ENCODE peak calls at places on chromosomes 13 and 19, in six cellular contexts. A, B, T, D, P and I are unnamed samples. For H3K9me3, the result is how much of the 10 kb centered on the place peaks cover.

GRCh38 chr13:52195052-52195837 is 35.8 kb upstream of the NEK3 start:
- DNase-seq in A (peak), B (peak), T (no peak), D (peak), P (peak), I (peak)

GRCh38 chr13:44191504-44192171 is 182.0 kb upstream of the SERP2 start:
- DNase-seq in A (peak), B (peak), T (no peak), D (peak), P (peak), I (peak)

GRCh38 chr13:111120913-111121312 is 5.8 kb downstream of the ARHGEF7 start:
- DNase-seq in A (no peak), B (no peak), T (no peak), D (no peak), P (no peak), I (no peak)

GRCh38 chr13:21435710-21436151 is 23.4 kb downstream of the ZDHHC20 start:
- DNase-seq in A (peak), B (peak), T (peak), D (peak), P (no peak), I (peak)

GRCh38 chr19:16898306-16899015 is 9.7 kb downstream of the F2RL3 start:
- DNase-seq in A (no peak), B (no peak), T (no peak), D (no peak), P (no peak), I (no peak)

GRCh38 chr19:29506619-29506911 is 19.2 kb upstream of the VSTM2B start:
- DNase-seq in A (no peak), B (no peak), T (no peak), D (no peak), P (no peak), I (no peak)

GRCh38 chr13:26721251-26721939 is 39.2 kb downstream of the GPR12 start:
- DNase-seq in A (no peak), B (no peak), T (no peak), D (no peak), P (no peak), I (no peak)

GRCh38 chr13:76216729-76217128 is 580.6 kb downstream of the LMO7 start:
- DNase-seq in A (peak), B (no peak), T (no peak), D (no peak), P (no peak), I (no peak)

GRCh38 chr13:99308481-99309087 is 1.4 kb upstream of the GPR183 start:
- DNase-seq in A (peak), B (peak), T (no peak), D (no peak), P (no peak), I (no peak)

GRCh38 chr13:100436099-100436498 is 152.5 kb downstream of the GGACT start:
- DNase-seq in A (no peak), B (no peak), T (no peak), D (no peak), P (no peak), I (no peak)

GRCh38 chr13:49308104-49308875 is 60.6 kb downstream of the CDADC1 start:
- DNase-seq in A (peak), B (peak), T (no peak), D (no peak), P (no peak), I (peak)

GRCh38 chr13:60627071-60627686 is 230.2 kb downstream of the TDRD3 start:
- DNase-seq in A (peak), B (peak), T (peak), D (peak), P (peak), I (peak)

GRCh38 chr13:40447857-40448256 is 218.6 kb downstream of the FOXO1 start:
- DNase-seq in A (no peak), B (no peak), T (no peak), D (no peak), P (no peak), I (no peak)

GRCh38 chr19:49497047-49497789 is 984 bp downstream of the RPS11 start:
- DNase-seq in A (peak), B (peak), T (peak), D (peak), P (peak), I (peak)

GRCh38 chr13:59345316-59345715 is 818.4 kb downstream of the DIAPH3 start:
- DNase-seq in A (peak), B (no peak), T (no peak), D (no peak), P (no peak), I (no peak)

GRCh38 chr13:43268632-43269031 is 245.2 kb downstream of the DNAJC15 start:
- DNase-seq in A (no peak), B (no peak), T (no peak), D (no peak), P (no peak), I (no peak)

GRCh38 chr13:39616087-39616694 is 13.2 kb upstream of the LHFPL6 start:
- DNase-seq in A (peak), B (peak), T (peak), D (peak), P (peak), I (peak)

GRCh38 chr13:87810391-87810801 is 139.2 kb downstream of the SLITRK5 start:
- DNase-seq in A (no peak), B (no peak), T (peak), D (peak), P (no peak), I (peak)

GRCh38 chr19:10468133-10468532 is 35.0 kb downstream of the KEAP1 start:
- DNase-seq in A (no peak), B (no peak), T (no peak), D (no peak), P (no peak), I (no peak)

GRCh38 chr13:99969934-99970760 is 1.4 kb downstream of the ZIC5 start:
- DNase-seq in A (no peak), B (no peak), T (no peak), D (no peak), P (no peak), I (no peak)

GRCh38 chr19:13962738-13963602 is 10.7 kb downstream of the DCAF15 start:
- DNase-seq in A (peak), B (peak), T (no peak), D (no peak), P (no peak), I (peak)

GRCh38 chr19:48170817-48171347 is 402 bp downstream of the ZSWIM9 start:
- DNase-seq in A (no peak), B (no peak), T (no peak), D (no peak), P (peak), I (no peak)

GRCh38 chr19:43778651-43779050 is 2.1 kb downstream of the KCNN4 start:
- DNase-seq in A (no peak), B (no peak), T (no peak), D (no peak), P (no peak), I (no peak)

GRCh38 chr13:20193924-20194631 is 1.3 kb upstream of the GJB2 start:
- DNase-seq in A (no peak), B (no peak), T (no peak), D (no peak), P (no peak), I (no peak)

GRCh38 chr19:44689290-44690130 is 9.4 kb upstream of the CEACAM16 start:
- DNase-seq in A (peak), B (peak), T (peak), D (peak), P (peak), I (peak)

GRCh38 chr19:55227241-55228014 is 1.1 kb downstream of the TMEM86B start:
- DNase-seq in A (no peak), B (no peak), T (no peak), D (no peak), P (no peak), I (no peak)

GRCh38 chr13:99572921-99573320 is 71.6 kb downstream of the TM9SF2 start:
- DNase-seq in A (no peak), B (no peak), T (no peak), D (no peak), P (no peak), I (no peak)

GRCh38 chr19:55284405-55285058 is 735 bp downstream of the BRSK1 start:
- DNase-seq in A (no peak), B (no peak), T (no peak), D (no peak), P (peak), I (no peak)

DNA sequence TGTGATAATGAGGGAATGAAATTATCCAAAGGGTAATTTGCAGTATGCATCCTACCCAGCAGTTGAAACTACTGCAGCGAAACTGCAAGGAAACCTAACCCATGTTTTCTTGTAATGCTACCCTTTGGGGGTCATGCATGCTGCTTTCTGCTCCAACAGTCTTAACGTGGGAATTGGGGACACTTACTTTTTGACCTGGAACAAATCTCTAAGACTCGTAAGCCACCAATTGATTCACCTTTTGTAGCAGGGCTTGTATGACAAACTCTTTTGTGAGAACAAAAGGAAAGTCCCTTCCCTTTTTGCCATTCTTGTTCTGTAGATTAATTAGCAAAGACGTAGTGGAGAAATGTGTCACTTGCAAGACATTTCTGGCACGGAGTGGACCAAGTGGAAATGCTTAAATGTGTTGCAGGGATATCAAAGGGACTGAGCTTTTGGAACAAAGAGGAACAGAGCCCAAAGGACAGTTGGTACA is 27.4 kb downstream of the LRCH1 start:
- DNase-seq in A (no peak), B (no peak), T (no peak), D (no peak), P (no peak), I (no peak)
- H3K4me2 ChIP-seq in A (no peak), B (no peak), T (no peak), D (no peak), P (no peak), I (no peak)

DNA sequence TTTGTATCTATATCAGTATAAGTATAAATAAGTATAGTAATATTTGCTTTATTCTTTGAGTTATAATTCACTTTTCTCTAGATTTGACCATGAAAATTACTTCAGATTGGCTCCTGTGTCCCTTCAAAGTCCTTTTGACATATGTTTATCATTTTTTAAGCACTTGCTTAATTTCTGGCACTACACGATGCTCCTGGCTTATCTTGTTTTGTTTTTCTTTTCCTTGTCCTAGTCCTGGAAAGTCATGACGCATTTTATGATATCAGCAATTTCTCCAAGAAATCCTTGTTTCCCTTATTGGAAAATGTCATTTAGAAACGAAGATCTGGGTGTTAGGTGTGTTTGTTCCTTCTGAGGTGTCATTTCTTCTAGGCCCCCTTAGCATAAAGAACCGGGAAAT is 226.5 kb downstream of the POU4F1 start:
- DNase-seq in A (no peak), B (no peak), T (no peak), D (no peak), P (no peak), I (no peak)
- H3K9me3 ChIP-seq in A (under half), B (under half), T (under half), D (under half), P (under half), I (under half)

DNA sequence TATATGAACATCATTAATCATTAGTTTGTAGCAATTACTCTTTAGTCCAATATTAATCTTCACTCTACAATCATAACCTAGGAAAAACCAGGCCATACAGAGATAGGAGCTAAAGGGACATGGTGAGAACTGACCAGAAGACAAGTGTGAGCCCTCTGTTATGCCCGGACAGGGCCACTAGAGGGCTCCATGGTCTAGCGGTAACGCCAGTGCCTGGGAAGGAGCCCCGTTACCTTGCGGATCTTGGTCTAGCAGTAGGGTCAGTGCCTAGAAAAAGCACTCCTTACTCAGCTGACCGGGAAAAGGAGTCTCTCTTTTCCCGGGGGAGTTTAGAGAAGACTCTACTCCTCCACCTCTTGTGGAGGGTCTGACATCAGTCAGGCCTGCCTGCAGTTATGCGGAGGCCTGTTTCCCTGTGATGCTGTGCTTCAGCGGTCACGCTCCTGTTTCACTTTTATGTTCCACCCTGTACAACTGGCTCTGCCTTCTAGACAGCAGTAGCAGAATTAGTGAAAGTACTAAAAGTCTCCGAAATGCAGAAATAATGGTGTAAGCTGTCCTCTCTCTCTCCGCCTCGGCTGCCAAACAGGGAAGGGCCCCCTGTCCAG is 13.8 kb downstream of the OR7D4 start:
- DNase-seq in A (peak), B (peak), T (peak), D (peak), P (peak), I (peak)
- H3K4me3 ChIP-seq in A (peak), B (peak), T (no peak), D (peak), P (peak), I (no peak)

GRCh38 chr13:109869312-109870237 is 83.2 kb upstream of the IRS2 start:
- DNase-seq in A (peak), B (peak), T (peak), D (no peak), P (peak), I (no peak)
- H3K4me2 ChIP-seq in A (peak), B (peak), T (peak), D (peak), P (peak), I (no peak)

GRCh38 chr19:57947088-57947418 is 453 bp downstream of the ZNF256 start:
- DNase-seq in A (no peak), B (no peak), T (no peak), D (no peak), P (no peak), I (no peak)
- H3K9me3 ChIP-seq in A (under half), B (under half), T (half or more), D (under half), P (under half), I (under half)

DNA sequence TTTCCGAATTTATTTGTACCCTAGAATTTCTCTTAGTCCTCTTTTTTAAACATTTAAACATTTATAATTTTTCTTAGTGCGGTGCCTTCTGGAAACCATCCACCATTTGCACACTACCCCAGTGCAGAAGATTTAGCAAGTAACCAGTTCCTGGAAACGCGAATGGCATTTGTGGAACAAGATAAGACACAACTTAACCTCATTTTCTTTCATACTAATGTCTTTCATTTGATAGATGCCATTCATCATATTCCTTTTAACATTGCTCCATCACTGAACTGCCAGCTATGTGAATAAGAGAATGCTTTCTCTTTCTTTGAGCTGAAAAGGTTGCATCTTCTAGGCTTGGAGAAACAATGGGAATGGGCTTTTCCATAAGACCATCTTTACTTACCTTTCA is 6.8 kb downstream of the FRY start:
- DNase-seq in A (no peak), B (no peak), T (no peak), D (no peak), P (no peak), I (no peak)
- H3K4me3 ChIP-seq in A (no peak), B (no peak), T (no peak), D (no peak), P (no peak), I (no peak)

GRCh38 chr13:98171806-98172569 is 5.1 kb downstream of the RNF113B start:
- DNase-seq in A (peak), B (peak), T (no peak), D (no peak), P (peak), I (no peak)
- H3K4me2 ChIP-seq in A (peak), B (peak), T (peak), D (peak), P (peak), I (peak)

DNA sequence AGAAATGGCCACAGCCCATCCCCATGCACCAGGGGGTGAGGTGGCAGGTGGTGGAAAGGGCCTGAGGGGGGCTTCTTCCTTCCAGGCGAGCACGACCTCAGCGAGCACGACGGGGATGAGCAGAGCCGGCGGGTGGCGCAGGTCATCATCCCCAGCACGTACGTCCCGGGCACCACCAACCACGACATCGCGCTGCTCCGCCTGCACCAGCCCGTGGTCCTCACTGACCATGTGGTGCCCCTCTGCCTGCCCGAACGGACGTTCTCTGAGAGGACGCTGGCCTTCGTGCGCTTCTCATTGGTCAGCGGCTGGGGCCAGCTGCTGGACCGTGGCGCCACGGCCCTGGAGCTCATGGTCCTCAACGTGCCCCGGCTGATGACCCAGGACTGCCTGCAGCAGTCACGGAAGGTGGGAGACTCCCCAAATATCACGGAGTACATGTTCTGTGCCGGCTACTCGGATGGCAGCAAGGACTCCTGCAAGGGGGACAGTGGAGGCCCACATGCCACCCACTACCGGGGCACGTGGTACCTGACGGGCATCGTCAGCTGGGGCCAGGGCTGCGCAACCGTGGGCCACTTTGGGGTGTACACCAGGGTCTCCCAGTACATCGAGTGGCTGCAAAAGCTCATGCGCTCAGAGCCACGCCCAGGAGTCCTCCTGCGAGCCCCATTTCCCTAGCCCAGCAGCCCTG is 4.1 kb upstream of the F10 start:
- DNase-seq in A (no peak), B (no peak), T (no peak), D (no peak), P (no peak), I (no peak)
- H3K9me3 ChIP-seq in A (under half), B (under half), T (under half), D (under half), P (under half), I (under half)